ENCODE peak calls at places on chromosomes 11 and 22, in four cellular contexts. K is pancreas, W is nephron progenitor cell, C is gastrocnemius medialis. R is an unnamed sample.

GRCh38 chr11:66172146-66172545 is 96.3 kb upstream of the RAB1B start:
- DNase-seq in K (no peak), W (peak), C (no peak), R (no peak)

GRCh38 chr11:8373519-8374432 is 110.1 kb upstream of the LMO1 start:
- DNase-seq in K (no peak), W (no peak), C (no peak), R (no peak)

GRCh38 chr11:67429722-67430121 is 1.4 kb downstream of the RPS6KB2 start:
- DNase-seq in K (no peak), W (no peak), C (no peak), R (no peak)

GRCh38 chr11:2424811-2425495 is 19.4 kb downstream of the TRPM5 start:
- DNase-seq in K (peak), W (no peak), C (no peak), R (no peak)

GRCh38 chr11:26948881-26949280 is 45.0 kb upstream of the FIBIN start:
- DNase-seq in K (no peak), W (no peak), C (no peak), R (no peak)

GRCh38 chr11:2697871-2698270 is 1.9 kb downstream of the KCNQ1OT1 start:
- DNase-seq in K (no peak), W (no peak), C (no peak), R (no peak)

GRCh38 chr11:35187996-35188395 is 49.0 kb downstream of the CD44 start:
- DNase-seq in K (no peak), W (no peak), C (no peak), R (no peak)

GRCh38 chr11:113730887-113731726 is 25.0 kb upstream of the TMPRSS5 start:
- DNase-seq in K (no peak), W (peak), C (peak), R (peak)

GRCh38 chr11:100849009-100849913 is 162.2 kb downstream of the ARHGAP42 start:
- DNase-seq in K (no peak), W (no peak), C (no peak), R (no peak)

GRCh38 chr11:128765571-128766530 is 72.0 kb downstream of the FLI1 start:
- DNase-seq in K (no peak), W (no peak), C (no peak), R (no peak)

GRCh38 chr22:29130490-29130889 is 57.7 kb downstream of the KREMEN1 start:
- DNase-seq in K (no peak), W (no peak), C (no peak), R (peak)

GRCh38 chr11:134944131-134944530 is 532.1 kb upstream of the B3GAT1 start:
- DNase-seq in K (no peak), W (no peak), C (no peak), R (no peak)

GRCh38 chr11:5624489-5625278 is at the start of gene TRIM34:
- DNase-seq in K (no peak), W (peak), C (peak), R (peak)

GRCh38 chr11:133291672-133292265 is 240.5 kb downstream of the OPCML start:
- DNase-seq in K (no peak), W (no peak), C (no peak), R (no peak)

GRCh38 chr22:19884161-19884953 is 29.7 kb upstream of the GNB1L start:
- DNase-seq in K (peak), W (no peak), C (no peak), R (no peak)

GRCh38 chr11:47328449-47329390 is 23.8 kb downstream of the MYBPC3 start:
- DNase-seq in K (peak), W (no peak), C (no peak), R (no peak)

GRCh38 chr22:26172389-26172990 is 3.2 kb downstream of the SEZ6L start:
- DNase-seq in K (no peak), W (peak), C (no peak), R (peak)

GRCh38 chr11:79501688-79502087 is 60.9 kb upstream of the TENM4 start:
- DNase-seq in K (no peak), W (no peak), C (no peak), R (no peak)

GRCh38 chr11:117143390-117143789 is 697 bp upstream of the PAFAH1B2 start:
- DNase-seq in K (peak), W (peak), C (no peak), R (peak)

GRCh38 chr11:3837793-3838192 is 3.0 kb downstream of the RHOG start:
- DNase-seq in K (no peak), W (no peak), C (peak), R (no peak)

GRCh38 chr11:64762916-64763803 is 3.4 kb upstream of the PYGM start:
- DNase-seq in K (peak), W (peak), C (no peak), R (peak)

GRCh38 chr11:74957937-74958629 is 9.0 kb downstream of the SPCS2 start:
- DNase-seq in K (no peak), W (no peak), C (no peak), R (no peak)

GRCh38 chr11:65785329-65786007 is 1.4 kb upstream of the OVOL1 start:
- DNase-seq in K (peak), W (no peak), C (no peak), R (no peak)

GRCh38 chr22:23219787-23220484 is 39.6 kb downstream of the BCR start:
- DNase-seq in K (peak), W (no peak), C (no peak), R (peak)

GRCh38 chr11:93741094-93741881 is at the start of the genes C11orf54 and TAF1D:
- DNase-seq in K (peak), W (peak), C (peak), R (peak)

GRCh38 chr22:35835998-35836691 is 118.5 kb downstream of the APOL5 start:
- DNase-seq in K (no peak), W (no peak), C (peak), R (peak)

GRCh38 chr11:129035254-129035653 is 92.6 kb upstream of the TP53AIP1 start:
- DNase-seq in K (no peak), W (no peak), C (no peak), R (no peak)